ENCODE peak calls at places on chromosomes 7 and 10, in nine cellular contexts. Q is AG04449; U is T-helper 1 cell; W is non-pigmented ciliary epithelial cell; E is HEK293T; O is CD8-positive, alpha-beta T cell; F is WTC11; J is CD4-positive, alpha-beta T cell; G is NCI-H1436. X is an unnamed sample.

GRCh38 chr7:77516085-77516484 is 21.0 kb upstream of the PTPN12 start:
- DNase-seq in Q (no peak), U (no peak), W (no peak), E (no peak), O (no peak), F (no peak), J (no peak), G (no peak), X (no peak)

GRCh38 chr10:73207883-73208282 is 39.2 kb downstream of the DNAJC9 start:
- DNase-seq in Q (no peak), U (no peak), W (no peak), E (no peak), O (no peak), F (no peak), J (no peak), G (no peak), X (no peak)

GRCh38 chr10:120607710-120608703 is 151.0 kb downstream of the PLPP4 start:
- DNase-seq in Q (no peak), U (no peak), W (peak), E (no peak), O (no peak), F (no peak), J (no peak), G (no peak), X (peak)

GRCh38 chr7:148474421-148474820 is 116.1 kb upstream of the C7orf33 start:
- DNase-seq in Q (no peak), U (no peak), W (no peak), E (no peak), O (no peak), F (no peak), J (no peak), G (no peak), X (no peak)

GRCh38 chr10:97229322-97229721 is 43.6 kb upstream of the SLIT1 start:
- DNase-seq in Q (no peak), U (no peak), W (no peak), E (no peak), O (no peak), F (no peak), J (no peak), G (no peak), X (peak)

GRCh38 chr10:73799899-73800559 is 11.4 kb downstream of the NDST2 start:
- DNase-seq in Q (no peak), U (no peak), W (no peak), E (no peak), O (no peak), F (no peak), J (no peak), G (no peak), X (no peak)

GRCh38 chr10:3482200-3482993 is 302.6 kb downstream of the KLF6 start:
- DNase-seq in Q (peak), U (no peak), W (peak), E (peak), O (no peak), F (no peak), J (no peak), G (peak), X (peak)

GRCh38 chr10:13086051-13086450 is 13.9 kb upstream of the OPTN start:
- DNase-seq in Q (no peak), U (no peak), W (no peak), E (no peak), O (no peak), F (no peak), J (no peak), G (no peak), X (no peak)

GRCh38 chr10:114347791-114348190 is 56.5 kb downstream of the AFAP1L2 start:
- DNase-seq in Q (no peak), U (no peak), W (no peak), E (no peak), O (no peak), F (no peak), J (no peak), G (no peak), X (no peak)

GRCh38 chr10:29253096-29254029 is 35.5 kb upstream of the LYZL1 start:
- DNase-seq in Q (no peak), U (no peak), W (no peak), E (no peak), O (no peak), F (no peak), J (no peak), G (no peak), X (no peak)

GRCh38 chr10:124693801-124694416 is 50.3 kb downstream of the FAM53B start:
- DNase-seq in Q (no peak), U (no peak), W (no peak), E (no peak), O (no peak), F (no peak), J (no peak), G (peak), X (no peak)

GRCh38 chr7:130144632-130145171 is 60.5 kb downstream of the TMEM209 start:
- DNase-seq in Q (peak), U (no peak), W (peak), E (no peak), O (no peak), F (no peak), J (no peak), G (no peak), X (peak)

GRCh38 chr7:80481196-80481884 is 30.5 kb downstream of the GNAT3 start:
- DNase-seq in Q (no peak), U (no peak), W (no peak), E (no peak), O (no peak), F (no peak), J (no peak), G (no peak), X (peak)

GRCh38 chr10:11335167-11335652 is 276.2 kb downstream of the USP6NL start:
- DNase-seq in Q (no peak), U (no peak), W (peak), E (no peak), O (no peak), F (no peak), J (no peak), G (no peak), X (no peak)

GRCh38 chr10:52213511-52213831 is 100.6 kb upstream of the DKK1 start:
- DNase-seq in Q (peak), U (no peak), W (no peak), E (no peak), O (no peak), F (no peak), J (no peak), G (no peak), X (no peak)

GRCh38 chr10:86651631-86652331 is 2.6 kb upstream of the OPN4 start:
- DNase-seq in Q (no peak), U (no peak), W (no peak), E (no peak), O (no peak), F (no peak), J (no peak), G (no peak), X (no peak)